ENCODE peak calls at places on chromosome 5, in four cellular contexts. L is NCI-H226, C is anterior cingulate cortex, Q is HT1080. P is an unnamed sample.

GRCh38 chr5:133842846-133843725 is 125.3 kb downstream of the C5orf15 start:
- DNase-seq in L (no peak), C (no peak), Q (no peak), P (no peak)

GRCh38 chr5:135930029-135930948 is 24.5 kb downstream of the LECT2 start:
- DNase-seq in L (no peak), C (no peak), Q (no peak), P (no peak)

GRCh38 chr5:118125687-118126086 is 862.7 kb downstream of the DTWD2 start:
- DNase-seq in L (no peak), C (no peak), Q (no peak), P (no peak)

GRCh38 chr5:130183115-130183514 is 278.9 kb downstream of the CHSY3 start:
- DNase-seq in L (no peak), C (no peak), Q (no peak), P (no peak)

GRCh38 chr5:40594811-40595210 is 84.9 kb upstream of the PTGER4 start:
- DNase-seq in L (peak; percentile 75), C (no peak), Q (no peak), P (no peak)

GRCh38 chr5:77080905-77081304 is 6.2 kb downstream of the ZBED3 start:
- DNase-seq in L (no peak), C (no peak), Q (no peak), P (no peak)

GRCh38 chr5:138177936-138178515 is 404 bp downstream of the BRD8 start:
- DNase-seq in L (peak; percentile 6), C (no peak), Q (peak; percentile 29), P (no peak)

GRCh38 chr5:107673368-107674136 is 2.8 kb upstream of the EFNA5 start:
- DNase-seq in L (peak; percentile 85), C (peak; percentile 74), Q (peak; percentile 86), P (peak; percentile 78)

GRCh38 chr5:89901983-89902382 is 507.6 kb downstream of the CETN3 start:
- DNase-seq in L (no peak), C (peak; percentile 17), Q (no peak), P (no peak)

GRCh38 chr5:93705896-93706295 is 35.5 kb downstream of the POU5F2 start:
- DNase-seq in L (no peak), C (no peak), Q (no peak), P (no peak)

GRCh38 chr5:153565822-153566221 is 75.4 kb downstream of the GRIA1 start:
- DNase-seq in L (peak; percentile 59), C (no peak), Q (peak; percentile 54), P (no peak)

GRCh38 chr5:57004800-57005199 is 52.9 kb upstream of the MIER3 start:
- DNase-seq in L (peak; percentile 89), C (no peak), Q (no peak), P (peak; percentile 51)

GRCh38 chr5:54249210-54250028 is 61.0 kb downstream of the ARL15 start:
- DNase-seq in L (peak; percentile 66), C (no peak), Q (peak; percentile 50), P (peak; percentile 57)

GRCh38 chr5:170173227-170173626 is 59.6 kb upstream of the C5orf58 start:
- DNase-seq in L (peak; percentile 47), C (no peak), Q (peak; percentile 72), P (peak; percentile 11)

GRCh38 chr5:157603333-157604190 is 28.0 kb upstream of the ADAM19 start:
- DNase-seq in L (peak; percentile 94), C (no peak), Q (peak; percentile 99), P (peak; percentile 90)

GRCh38 chr5:135379052-135379654 is 19.9 kb downstream of the MACROH2A1 start:
- DNase-seq in L (peak; percentile 27), C (no peak), Q (no peak), P (no peak)

P was measured in RCC 7860.